ENCODE peak calls at places on chromosomes 6 and 20, in six cellular contexts. L is Peyer's patch, N is GM12878, O is stomach, X is prostate gland, E is breast epithelium. I is an unnamed sample.
A peak's percentile ranks its signal among the peaks of the same experiment; 100 is the strongest.

GRCh38 chr6:118918326-118918725 is 16.6 kb downstream of the MCM9 start:
- DNase-seq in O (no peak), N (no peak), L (no peak), E (no peak), X (no peak), I (no peak)

GRCh38 chr6:126886106-126886505 is 232.4 kb upstream of the RSPO3 start:
- DNase-seq in O (no peak), E (no peak), X (no peak), L (no peak), N (no peak), I (no peak)

GRCh38 chr20:22861990-22862389 is 173.1 kb upstream of the SSTR4 start:
- DNase-seq in E (no peak), O (no peak), L (no peak), N (no peak), X (no peak), I (no peak)

GRCh38 chr6:14732845-14733757 is 512.8 kb upstream of the JARID2 start:
- DNase-seq in X (no peak), L (no peak), O (no peak), N (no peak), E (no peak), I (no peak)

GRCh38 chr6:56860466-56860865 is 94.4 kb upstream of the BEND6 start:
- DNase-seq in E (no peak), L (no peak), O (no peak), N (no peak), X (no peak), I (no peak)

GRCh38 chr20:20360464-20360863 is 7.4 kb upstream of the INSM1 start:
- DNase-seq in O (peak; percentile 45), E (no peak), N (no peak), X (peak; percentile 49), L (no peak), I (no peak)

GRCh38 chr20:50534567-50534966 is 24.4 kb downstream of the PTPN1 start:
- DNase-seq in O (no peak), X (no peak), N (no peak), L (no peak), E (no peak), I (no peak)

GRCh38 chr6:114200896-114201295 is 141.9 kb downstream of the HS3ST5 start:
- DNase-seq in X (no peak), E (no peak), O (no peak), N (no peak), L (no peak), I (no peak)

GRCh38 chr6:24919404-24919892 is 16.3 kb downstream of the RIPOR2 start:
- DNase-seq in L (no peak), X (no peak), O (no peak), N (no peak), E (no peak), I (no peak)

DNA sequence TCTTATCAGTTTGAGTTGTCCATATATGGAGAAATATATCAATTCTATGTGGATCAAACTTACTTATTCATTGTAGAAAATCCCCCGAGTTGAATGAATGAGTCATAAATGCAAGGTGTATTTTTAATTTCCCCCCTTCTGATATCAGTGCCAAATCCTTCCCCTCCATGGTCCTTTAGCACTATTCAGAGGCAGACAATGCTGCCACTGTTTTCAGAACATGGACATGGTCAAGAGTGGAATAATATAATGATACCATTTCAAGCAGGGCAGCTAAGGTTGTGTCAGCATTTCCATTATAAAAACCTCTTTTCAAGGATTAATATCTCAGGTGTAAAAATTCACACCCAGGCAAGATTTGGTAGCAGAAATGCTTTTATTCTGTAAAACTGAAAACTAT is 244.0 kb downstream of the FOXC1 start:
- DNase-seq in E (no peak), X (no peak), N (no peak), O (no peak), L (no peak), I (no peak)
- H3K4me1 ChIP-seq in E (no peaks in the 10 kb centered on the region), X (no peaks in the 10 kb centered on the region), N (peaks cover 10% of the 10 kb centered on the region), O (peaks cover 11% of the 10 kb centered on the region), L (no peaks in the 10 kb centered on the region), I (peaks cover 5% of the 10 kb centered on the region)

GRCh38 chr6:144758602-144759001 is 473.5 kb downstream of the UTRN start:
- DNase-seq in N (no peak), O (no peak), L (no peak), E (no peak), X (no peak), I (no peak)

GRCh38 chr6:144757730-144758129 is 472.6 kb downstream of the UTRN start:
- DNase-seq in O (no peak), L (no peak), E (no peak), N (no peak), X (no peak), I (no peak)

GRCh38 chr6:144757299-144757698 is 472.2 kb downstream of the UTRN start:
- DNase-seq in E (no peak), X (no peak), O (no peak), L (no peak), N (no peak), I (no peak)

GRCh38 chr6:144753023-144753705 is 468.0 kb downstream of the UTRN start:
- DNase-seq in E (no peak), L (no peak), X (no peak), O (no peak), N (peak; percentile 34), I (no peak)

DNA sequence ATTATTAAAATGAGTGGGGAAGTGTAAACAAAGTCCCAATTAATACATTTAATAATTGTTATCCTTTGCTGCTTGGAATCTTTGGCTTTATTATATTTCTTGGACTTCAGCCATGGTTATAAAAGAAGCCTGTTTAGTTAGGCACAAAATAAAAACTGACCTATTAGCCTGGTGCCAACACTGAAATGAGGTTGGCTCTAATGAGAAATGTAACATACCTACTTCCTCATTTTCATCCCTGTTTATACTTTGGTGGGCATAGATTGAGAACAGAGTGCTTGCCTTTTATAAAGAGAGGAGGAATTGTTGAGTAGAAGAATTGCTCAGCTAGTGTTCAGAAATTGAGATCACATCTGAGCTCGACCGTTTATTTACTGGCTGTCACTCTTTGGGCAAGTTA is 471.3 kb downstream of the UTRN start:
- DNase-seq in L (no peak), X (no peak), N (no peak), O (no peak), E (no peak), I (no peak)
- H3K4me3 ChIP-seq in L (no peak overlapping the region), X (no peak overlapping the region), N (no peak overlapping the region), O (no peak overlapping the region), E (no peak overlapping the region), I (no peak overlapping the region)

DNA sequence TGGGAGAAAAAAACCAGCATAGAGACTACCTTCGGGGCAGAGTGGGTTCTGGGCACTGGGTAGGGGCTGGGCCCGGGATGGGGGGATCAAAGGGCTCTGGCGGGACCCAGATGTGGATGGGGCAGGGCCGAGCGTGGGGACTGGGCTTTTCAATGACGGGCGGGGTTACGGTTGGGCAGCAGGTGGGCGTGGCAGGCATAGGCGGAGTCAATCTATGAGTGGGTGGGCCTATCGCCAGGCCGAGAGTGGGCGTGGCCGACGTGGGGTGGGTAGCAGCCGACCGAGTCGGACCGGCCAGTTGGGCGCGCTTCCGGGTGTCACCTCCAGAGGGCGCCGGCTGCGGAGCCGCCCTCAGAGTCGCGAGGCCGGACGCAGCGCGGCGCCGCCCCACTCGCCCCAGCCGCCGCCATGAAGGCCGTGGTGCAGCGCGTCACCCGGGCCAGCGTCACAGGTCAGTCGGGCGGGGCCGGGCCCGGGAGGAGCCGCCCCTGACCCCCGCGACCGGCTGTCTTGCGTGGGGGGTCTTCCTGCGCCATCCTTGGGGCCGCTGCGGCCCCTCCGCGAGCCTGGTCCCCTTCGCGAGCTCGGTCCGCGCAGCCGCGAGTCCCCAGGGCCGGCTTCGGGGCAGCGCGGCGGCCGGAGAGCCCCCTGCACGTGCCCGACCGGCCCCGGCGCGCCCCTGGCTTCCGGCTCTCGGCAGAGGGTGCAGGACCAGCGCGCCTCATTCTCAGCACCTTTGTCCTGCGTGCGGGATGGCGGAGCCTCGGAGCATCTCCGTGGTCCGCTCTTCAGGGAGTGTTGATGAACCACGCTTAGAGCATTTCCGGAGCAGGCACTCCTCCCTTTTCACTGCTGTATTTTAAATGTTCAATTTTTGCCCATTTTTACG is at the start of gene DTD1:
- DNase-seq in O (peak; percentile 96), E (peak; percentile 83), X (peak; percentile 90), L (peak; percentile 93), N (peak; percentile 57), I (peak; percentile 96)
- TF ChIP-seq POLR2A in O (no peak), E (no peak), X (peak; percentile 32), L (no peak), N (peak; percentile 90), I (no peak)

GRCh38 chr6:134424795-134425163 is 106.9 kb upstream of the SGK1 start:
- DNase-seq in N (no peak), E (no peak), L (no peak), X (no peak), O (no peak), I (no peak)
- H3K4me1 ChIP-seq in N (no peaks in the 10 kb centered on the region), E (no peaks in the 10 kb centered on the region), L (no peaks in the 10 kb centered on the region), X (no peaks in the 10 kb centered on the region), O (no peaks in the 10 kb centered on the region), I (peaks cover 7% of the 10 kb centered on the region)

GRCh38 chr6:27829453-27830211 is 82.6 kb downstream of the OR2B2 start:
- DNase-seq in E (no peak), L (no peak), X (no peak), N (no peak), O (no peak), I (no peak)
- H3K4me3 ChIP-seq in E (peak overlapping the region; percentile 54), L (no peak overlapping the region), X (peak overlapping the region; percentile 26), N (peak overlapping the region; percentile 74), O (no peak overlapping the region), I (no peak overlapping the region)

GRCh38 chr6:35471836-35472345 is 3.7 kb downstream of the RPL10A start:
- DNase-seq in X (no peak), E (no peak), N (no peak), O (no peak), L (no peak), I (no peak)
- TF ChIP-seq POLR2A in X (no peak), E (no peak), N (no peak), O (no peak), L (no peak), I (no peak)

GRCh38 chr6:81892911-81893310 is 140.4 kb upstream of the TENT5A start:
- DNase-seq in L (no peak), E (no peak), N (no peak), O (no peak), X (no peak), I (no peak)
- H3K4me1 ChIP-seq in L (peaks cover 8% of the 10 kb centered on the region), E (peaks cover 4% of the 10 kb centered on the region), N (no peaks in the 10 kb centered on the region), O (peaks cover 9% of the 10 kb centered on the region), X (no peaks in the 10 kb centered on the region), I (peaks cover 29% of the 10 kb centered on the region)

GRCh38 chr6:88985901-88986300 is 22.5 kb upstream of the RNGTT start:
- DNase-seq in E (no peak), N (no peak), O (no peak), L (no peak), X (no peak), I (no peak)

GRCh38 chr6:88992741-88993557 is 29.5 kb upstream of the RNGTT start:
- DNase-seq in N (no peak), X (no peak), E (no peak), L (no peak), O (no peak), I (no peak)

GRCh38 chr6:88987922-88988321 is 24.5 kb upstream of the RNGTT start:
- DNase-seq in O (no peak), X (no peak), E (no peak), N (no peak), L (no peak), I (no peak)

GRCh38 chr6:88984152-88984551 is 20.7 kb upstream of the RNGTT start:
- DNase-seq in E (no peak), L (no peak), N (no peak), X (no peak), O (no peak), I (no peak)

GRCh38 chr6:88989215-88989614 is 25.8 kb upstream of the RNGTT start:
- DNase-seq in X (no peak), O (no peak), E (no peak), N (no peak), L (no peak), I (no peak)
- H3K4me3 ChIP-seq in X (no peak overlapping the region), O (no peak overlapping the region), E (no peak overlapping the region), N (no peak overlapping the region), L (no peak overlapping the region), I (no peak overlapping the region)